ENCODE peak calls at places on chromosomes 4 and X, in seven cellular contexts. N, H, C, O, T, G and W are unnamed samples.

GRCh38 chrX:123846598-123847038 is 13.2 kb upstream of the XIAP start:
- DNase-seq in N (no peak), H (no peak), C (peak; percentile 66), O (no peak), T (no peak), G (no peak), W (no peak)

GRCh38 chr4:129248621-129249020 is 152.7 kb downstream of the C4orf33 start:
- DNase-seq in N (peak; percentile 21), H (no peak), C (no peak), O (no peak), T (no peak), G (no peak), W (no peak)

GRCh38 chrX:81280148-81280547 is 78.2 kb downstream of the SH3BGRL start:
- DNase-seq in N (no peak), H (no peak), C (no peak), O (no peak), T (no peak), G (no peak), W (no peak)

GRCh38 chr4:1500231-1500965 is 94.2 kb upstream of the NKX1-1 start:
- DNase-seq in N (no peak), H (peak; percentile 47), C (no peak), O (no peak), T (no peak), G (no peak), W (no peak)

GRCh38 chr4:98501383-98501782 is 157.0 kb downstream of the TSPAN5 start:
- DNase-seq in N (no peak), H (no peak), C (no peak), O (no peak), T (no peak), G (no peak), W (no peak)

GRCh38 chr4:10089346-10089745 is 27.3 kb downstream of the WDR1 start:
- DNase-seq in N (no peak), H (no peak), C (peak; percentile 39), O (no peak), T (no peak), G (no peak), W (no peak)

GRCh38 chr4:152572417-152573086 is 36.7 kb upstream of the FBXW7 start:
- DNase-seq in N (no peak), H (no peak), C (peak; percentile 64), O (no peak), T (no peak), G (no peak), W (no peak)

GRCh38 chr4:101693842-101694398 is 96.6 kb upstream of the BANK1 start:
- DNase-seq in N (peak; percentile 57), H (no peak), C (no peak), O (no peak), T (no peak), G (peak; percentile 10), W (no peak)

GRCh38 chr4:74440356-74440755 is 4.6 kb upstream of the AREG start:
- DNase-seq in N (peak; percentile 46), H (no peak), C (no peak), O (no peak), T (peak; percentile 6), G (no peak), W (no peak)

GRCh38 chr4:73860884-73861283 is 7.8 kb downstream of the PF4V1 start:
- DNase-seq in N (no peak), H (no peak), C (no peak), O (no peak), T (no peak), G (no peak), W (no peak)

GRCh38 chrX:44428989-44429627 is 85.6 kb upstream of the EFHC2 start:
- DNase-seq in N (no peak), H (no peak), C (no peak), O (no peak), T (no peak), G (no peak), W (no peak)

GRCh38 chrX:32893751-32894150 is 317.6 kb downstream of the DMD start:
- DNase-seq in N (peak; percentile 2), H (no peak), C (no peak), O (no peak), T (no peak), G (no peak), W (no peak)

GRCh38 chrX:14777484-14777883 is 95.4 kb downstream of the FANCB start:
- DNase-seq in N (no peak), H (no peak), C (peak; percentile 57), O (no peak), T (no peak), G (no peak), W (no peak)

GRCh38 chr4:182306792-182307507 is 63.7 kb downstream of the TENM3 start:
- DNase-seq in N (peak; percentile 69), H (no peak), C (no peak), O (no peak), T (no peak), G (no peak), W (no peak)

GRCh38 chrX:64342811-64343210 is 52.4 kb downstream of the MTMR8 start:
- DNase-seq in N (no peak), H (no peak), C (no peak), O (no peak), T (no peak), G (no peak), W (no peak)

GRCh38 chrX:22699591-22700091 is 300.1 kb upstream of the DDX53 start:
- DNase-seq in N (peak; percentile 78), H (no peak), C (peak; percentile 87), O (no peak), T (no peak), G (no peak), W (no peak)

GRCh38 chr4:142348489-142349076 is 497.5 kb downstream of the INPP4B start:
- DNase-seq in N (no peak), H (no peak), C (no peak), O (no peak), T (no peak), G (peak; percentile 50), W (no peak)

GRCh38 chrX:56728752-56729151 is 291 bp upstream of the NBDY start:
- DNase-seq in N (peak; percentile 36), H (no peak), C (peak; percentile 41), O (no peak), T (peak; percentile 43), G (peak; percentile 38), W (no peak)

GRCh38 chr4:8021796-8022195 is 82.1 kb upstream of the AFAP1 start:
- DNase-seq in N (no peak), H (no peak), C (no peak), O (no peak), T (no peak), G (no peak), W (no peak)

GRCh38 chr4:165398570-165398969 is 19.8 kb downstream of the CPE start:
- DNase-seq in N (peak; percentile 11), H (no peak), C (peak; percentile 19), O (no peak), T (peak; percentile 4), G (peak; percentile 56), W (peak; percentile 44)

GRCh38 chrX:20313889-20314288 is 47.2 kb upstream of the RPS6KA3 start:
- DNase-seq in N (no peak), H (no peak), C (no peak), O (no peak), T (peak; percentile 44), G (no peak), W (no peak)

GRCh38 chr4:71009091-71009490 is 15.6 kb downstream of the DCK start:
- DNase-seq in N (no peak), H (no peak), C (peak; percentile 74), O (no peak), T (no peak), G (no peak), W (no peak)

GRCh38 chr4:71006203-71006907 is 12.9 kb downstream of the DCK start:
- DNase-seq in N (no peak), H (no peak), C (no peak), O (no peak), T (peak; percentile 69), G (no peak), W (no peak)

GRCh38 chr4:71009796-71010588 is 16.5 kb downstream of the DCK start:
- DNase-seq in N (peak; percentile 69), H (no peak), C (peak; percentile 63), O (no peak), T (peak; percentile 66), G (peak; percentile 47), W (no peak)

GRCh38 chr4:71004281-71004851 is 10.9 kb downstream of the DCK start:
- DNase-seq in N (no peak), H (no peak), C (no peak), O (no peak), T (peak; percentile 71), G (peak; percentile 62), W (no peak)
- H3K27ac ChIP-seq in N (no peak overlapping the region), H (no peak overlapping the region), C (no peak overlapping the region), O (no peak overlapping the region), T (peak overlapping the region; percentile 65), G (no peak overlapping the region), W (no peak overlapping the region)

DNA sequence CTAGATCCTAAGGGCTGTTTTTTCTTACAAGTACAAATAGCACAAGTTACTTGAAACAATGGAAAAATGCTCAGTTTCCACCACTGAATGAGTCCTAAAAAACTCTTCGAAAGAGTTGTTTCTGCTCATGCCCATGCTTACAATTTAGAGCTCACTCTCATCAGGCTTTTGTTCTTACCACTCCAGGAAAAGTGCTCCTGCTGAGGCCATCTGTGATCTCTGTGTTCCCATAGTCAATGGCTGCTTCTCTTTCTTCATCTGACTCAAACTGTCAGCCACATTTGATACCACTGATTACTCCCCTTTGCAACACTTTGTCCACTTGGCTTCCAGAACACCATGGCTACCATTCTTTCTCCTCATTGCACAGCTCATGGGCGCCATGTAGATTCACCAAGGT is 80.1 kb upstream of the SLC34A2 start:
- DNase-seq in N (no peak), H (no peak), C (no peak), O (no peak), T (no peak), G (no peak), W (no peak)
- H3K27ac ChIP-seq in N (no peak overlapping the region), H (no peak overlapping the region), C (no peak overlapping the region), O (no peak overlapping the region), T (no peak overlapping the region), G (no peak overlapping the region), W (no peak overlapping the region)

GRCh38 chr4:86482851-86483490 is 111.1 kb upstream of the PTPN13 start:
- DNase-seq in N (peak; percentile 81), H (no peak), C (peak; percentile 13), O (no peak), T (no peak), G (peak; percentile 37), W (no peak)
- H3K27ac ChIP-seq in N (no peak overlapping the region), H (no peak overlapping the region), C (no peak overlapping the region), O (no peak overlapping the region), T (no peak overlapping the region), G (no peak overlapping the region), W (no peak overlapping the region)

GRCh38 chr4:176601156-176601555 is 191.6 kb downstream of the VEGFC start:
- DNase-seq in N (no peak), H (no peak), C (peak; percentile 14), O (no peak), T (no peak), G (no peak), W (no peak)
- H3K27ac ChIP-seq in N (no peak overlapping the region), H (no peak overlapping the region), C (no peak overlapping the region), O (no peak overlapping the region), T (no peak overlapping the region), G (no peak overlapping the region), W (no peak overlapping the region)

DNA sequence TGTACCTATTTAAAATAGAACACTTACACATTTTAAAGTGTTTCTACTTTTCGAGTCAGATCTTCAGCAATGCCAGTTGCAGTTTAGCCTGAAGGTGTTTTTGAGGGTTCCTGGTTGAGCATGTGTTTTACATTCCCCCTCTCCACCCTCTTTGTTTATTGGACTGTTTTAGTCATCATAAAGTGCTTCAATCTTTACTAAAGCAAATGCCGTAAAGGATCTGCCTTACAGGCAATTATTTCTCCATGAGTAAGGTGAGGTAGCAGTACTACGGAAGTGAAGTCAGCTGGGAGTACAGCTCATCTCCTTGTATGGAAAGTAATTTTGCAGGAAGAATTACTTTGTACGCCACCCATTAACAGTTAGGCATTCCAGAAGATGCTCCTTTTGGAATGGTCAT is 36.9 kb downstream of the PDLIM5 start:
- DNase-seq in N (no peak), H (no peak), C (peak; percentile 84), O (no peak), T (no peak), G (no peak), W (no peak)
- H3K27ac ChIP-seq in N (no peak overlapping the region), H (no peak overlapping the region), C (peak overlapping the region; percentile 25), O (peak overlapping the region; percentile 2), T (no peak overlapping the region), G (peak overlapping the region; percentile 88), W (no peak overlapping the region)